ENCODE peak calls at places on chromosomes 16 and 17, in five cellular contexts. R, G, P, O and Q are unnamed samples.

GRCh38 chr17:40124279-40125141 is 2.7 kb downstream of the MSL1 start:
- DNase-seq in P (peak), G (no peak), R (peak), O (no peak), Q (no peak)

GRCh38 chr17:76700627-76701470 is 9.9 kb downstream of the MXRA7 start:
- DNase-seq in O (no peak), R (peak), G (peak), P (peak), Q (no peak)

GRCh38 chr17:12256380-12256995 is 235.8 kb downstream of the MAP2K4 start:
- DNase-seq in P (peak), O (peak), G (peak), R (peak), Q (peak)

GRCh38 chr17:56570199-56570598 is 23.3 kb upstream of the NOG start:
- DNase-seq in O (no peak), R (no peak), P (no peak), G (no peak), Q (peak)

GRCh38 chr16:87160752-87161337 is 156.3 kb downstream of the C16orf95 start:
- DNase-seq in P (no peak), G (no peak), R (no peak), O (no peak), Q (peak)

GRCh38 chr17:74736423-74737298 is at the start of gene RAB37:
- DNase-seq in P (no peak), R (no peak), O (no peak), G (peak), Q (no peak)

GRCh38 chr16:58026139-58026704 is 668 bp downstream of the MMP15 start:
- DNase-seq in R (peak), P (peak), O (no peak), G (peak), Q (peak)

GRCh38 chr17:35773129-35773528 is 12.4 kb downstream of the C17orf50 start:
- DNase-seq in G (no peak), O (no peak), P (no peak), R (no peak), Q (no peak)

GRCh38 chr17:82495844-82496528 is 23.5 kb upstream of the FOXK2 start:
- DNase-seq in P (no peak), R (no peak), G (no peak), O (no peak), Q (no peak)

GRCh38 chr17:17784599-17785264 is 52.1 kb downstream of the SREBF1 start:
- DNase-seq in R (peak), G (peak), P (peak), O (no peak), Q (no peak)

GRCh38 chr16:47260496-47260895 is 116.8 kb upstream of the NETO2 start:
- DNase-seq in O (no peak), G (no peak), P (no peak), R (no peak), Q (no peak)

GRCh38 chr17:29883497-29883896 is 46.5 kb downstream of the SSH2 start:
- DNase-seq in R (no peak), P (peak), O (no peak), G (no peak), Q (no peak)

GRCh38 chr17:61306003-61306402 is 93.6 kb upstream of the TBX2 start:
- DNase-seq in R (no peak), G (no peak), P (peak), O (no peak), Q (no peak)

GRCh38 chr17:46795379-46795952 is 23.0 kb downstream of the WNT3 start:
- DNase-seq in R (no peak), P (peak), O (no peak), G (peak), Q (peak)

GRCh38 chr16:8677481-8677880 is 3.1 kb downstream of the ABAT start:
- DNase-seq in O (no peak), P (peak), R (no peak), G (peak), Q (peak)

GRCh38 chr17:42699415-42699740 is 17.0 kb downstream of the CNTNAP1 start:
- DNase-seq in O (no peak), P (no peak), R (no peak), G (no peak), Q (no peak)

GRCh38 chr16:47311738-47312505 is 148.9 kb downstream of the ITFG1 start:
- DNase-seq in G (peak), R (no peak), O (no peak), P (peak), Q (peak)

GRCh38 chr17:58932956-58933355 is 173.7 kb downstream of the TRIM37 start:
- DNase-seq in R (no peak), O (no peak), P (no peak), G (no peak), Q (no peak)

GRCh38 chr16:30032083-30032819 is 1.2 kb upstream of the TLCD3B start:
- DNase-seq in G (peak), P (peak), O (no peak), R (peak), Q (peak)

GRCh38 chr16:27321013-27321960 is 7.5 kb downstream of the IL4R start:
- DNase-seq in O (no peak), P (peak), G (no peak), R (no peak), Q (peak)

GRCh38 chr17:18145811-18146210 is 37.3 kb downstream of the MYO15A start:
- DNase-seq in R (no peak), O (no peak), G (no peak), P (no peak), Q (no peak)

GRCh38 chr16:3656491-3657468 is 2.3 kb downstream of the DNASE1 start:
- DNase-seq in R (no peak), P (peak), O (no peak), G (peak), Q (no peak)

GRCh38 chr17:4501295-4501949 is 2.7 kb downstream of the SPNS2 start:
- DNase-seq in P (no peak), G (no peak), O (no peak), R (peak), Q (no peak)

GRCh38 chr16:47019563-47019962 is 46.1 kb upstream of the DNAJA2 start:
- DNase-seq in P (peak), O (no peak), R (peak), G (no peak), Q (peak)

GRCh38 chr16:20377181-20377580 is 24.7 kb upstream of the UMOD start:
- DNase-seq in R (no peak), G (no peak), O (no peak), P (no peak), Q (no peak)

GRCh38 chr17:45149037-45149668 is 878 bp downstream of the HEXIM1 start:
- DNase-seq in G (peak), P (peak), R (peak), O (peak), Q (peak)

GRCh38 chr16:626787-627457 is 3.9 kb upstream of the WFIKKN1 start:
- DNase-seq in G (peak), R (peak), P (peak), O (no peak), Q (peak)

GRCh38 chr17:5514976-5515375 is 28.6 kb downstream of the MIS12 start:
- DNase-seq in G (no peak), P (no peak), R (no peak), O (no peak), Q (no peak)

GRCh38 chr16:85395913-85396878 is 216.9 kb upstream of the GSE1 start:
- DNase-seq in O (no peak), G (peak), R (no peak), P (peak), Q (no peak)

GRCh38 chr16:75238132-75238852 is 13.1 kb downstream of the BCAR1 start:
- DNase-seq in O (no peak), R (no peak), G (peak), P (peak), Q (peak)

GRCh38 chr17:36722121-36722902 is 120.9 kb downstream of the MRM1 start:
- DNase-seq in R (no peak), P (peak), O (peak), G (peak), Q (peak)

GRCh38 chr16:72287646-72288045 is 115.7 kb upstream of the PMFBP1 start:
- DNase-seq in P (no peak), R (no peak), O (no peak), G (no peak), Q (no peak)

GRCh38 chr16:77869997-77870813 is 81.8 kb downstream of the VAT1L start:
- DNase-seq in R (no peak), O (no peak), G (no peak), P (peak), Q (peak)

GRCh38 chr17:59107306-59107670 is 608 bp upstream of the TRIM37 start:
- DNase-seq in O (no peak), P (no peak), R (no peak), G (no peak), Q (no peak)

GRCh38 chr16:9123871-9124270 is 32.4 kb downstream of the HAPSTR1 start:
- DNase-seq in O (no peak), G (peak), R (no peak), P (no peak), Q (peak)

GRCh38 chr16:78353610-78354009 is 254.2 kb downstream of the WWOX start:
- DNase-seq in G (no peak), R (no peak), O (no peak), P (no peak), Q (no peak)

GRCh38 chr16:58533751-58534470 is 18.6 kb downstream of the SETD6 start:
- DNase-seq in O (no peak), G (no peak), P (peak), R (no peak), Q (no peak)

GRCh38 chr17:7846765-7847661 is 7.9 kb upstream of the TMEM88 start:
- DNase-seq in G (no peak), O (no peak), R (no peak), P (no peak), Q (no peak)